ENCODE peak calls at places on chromosomes 16 and 17, in six cellular contexts. One of them, this sample, is unnamed.

GRCh38 chr17:73048170-73048569 is 44.3 kb downstream of the SLC39A11 start:
- DNase-seq in dorsolateral prefrontal cortex: no peak
- DNase-seq in cardiac fibroblast: no peak
- DNase-seq in CD4-positive, CD25-positive, alpha-beta regulatory T cell: no peak
- DNase-seq in NCI-H1092 treated with DMSO at 0.1 percent for 48 hours: no peak
- DNase-seq in CMK: no peak
- DNase-seq in this sample: no peak

GRCh38 chr17:3693099-3693498 is 2.9 kb downstream of the P2RX5 start:
- DNase-seq in cardiac fibroblast: no peak
- DNase-seq in CMK: no peak
- DNase-seq in NCI-H1092 treated with DMSO at 0.1 percent for 48 hours: no peak
- DNase-seq in dorsolateral prefrontal cortex: no peak
- DNase-seq in CD4-positive, CD25-positive, alpha-beta regulatory T cell: no peak
- DNase-seq in this sample: peak

GRCh38 chr16:69176033-69176780 is 10.8 kb upstream of the SNTB2 start:
- DNase-seq in CMK: no peak
- DNase-seq in cardiac fibroblast: peak
- DNase-seq in dorsolateral prefrontal cortex: no peak
- DNase-seq in CD4-positive, CD25-positive, alpha-beta regulatory T cell: no peak
- DNase-seq in NCI-H1092 treated with DMSO at 0.1 percent for 48 hours: no peak
- DNase-seq in this sample: no peak

GRCh38 chr17:65079489-65079900 is 23.0 kb upstream of the GNA13 start:
- DNase-seq in dorsolateral prefrontal cortex: no peak
- DNase-seq in NCI-H1092 treated with DMSO at 0.1 percent for 48 hours: no peak
- DNase-seq in cardiac fibroblast: peak
- DNase-seq in CD4-positive, CD25-positive, alpha-beta regulatory T cell: no peak
- DNase-seq in CMK: no peak
- DNase-seq in this sample: no peak

GRCh38 chr16:17965131-17965530 is 371.4 kb downstream of the NPIPA8 start:
- DNase-seq in NCI-H1092 treated with DMSO at 0.1 percent for 48 hours: no peak
- DNase-seq in cardiac fibroblast: no peak
- DNase-seq in dorsolateral prefrontal cortex: no peak
- DNase-seq in CMK: no peak
- DNase-seq in CD4-positive, CD25-positive, alpha-beta regulatory T cell: no peak
- DNase-seq in this sample: no peak

GRCh38 chr17:28112199-28112995 is 69.9 kb downstream of the NLK start:
- DNase-seq in CD4-positive, CD25-positive, alpha-beta regulatory T cell: no peak
- DNase-seq in dorsolateral prefrontal cortex: no peak
- DNase-seq in cardiac fibroblast: peak
- DNase-seq in CMK: no peak
- DNase-seq in NCI-H1092 treated with DMSO at 0.1 percent for 48 hours: no peak
- DNase-seq in this sample: no peak

GRCh38 chr17:7774037-7774659 is 56.6 kb downstream of the DNAH2 start:
- DNase-seq in NCI-H1092 treated with DMSO at 0.1 percent for 48 hours: no peak
- DNase-seq in CMK: no peak
- DNase-seq in dorsolateral prefrontal cortex: no peak
- DNase-seq in cardiac fibroblast: peak
- DNase-seq in CD4-positive, CD25-positive, alpha-beta regulatory T cell: no peak
- DNase-seq in this sample: no peak

GRCh38 chr17:35286120-35286781 is 43.4 kb downstream of the SLFN5 start:
- DNase-seq in NCI-H1092 treated with DMSO at 0.1 percent for 48 hours: no peak
- DNase-seq in CMK: no peak
- DNase-seq in cardiac fibroblast: peak
- DNase-seq in CD4-positive, CD25-positive, alpha-beta regulatory T cell: peak
- DNase-seq in dorsolateral prefrontal cortex: no peak
- DNase-seq in this sample: no peak

GRCh38 chr17:82101767-82102679 is 4.0 kb upstream of the FASN start:
- DNase-seq in cardiac fibroblast: no peak
- DNase-seq in NCI-H1092 treated with DMSO at 0.1 percent for 48 hours: no peak
- DNase-seq in CD4-positive, CD25-positive, alpha-beta regulatory T cell: no peak
- DNase-seq in CMK: no peak
- DNase-seq in dorsolateral prefrontal cortex: no peak
- DNase-seq in this sample: no peak

GRCh38 chr16:82368041-82368440 is 198.0 kb upstream of the MPHOSPH6 start:
- DNase-seq in dorsolateral prefrontal cortex: peak
- DNase-seq in cardiac fibroblast: peak
- DNase-seq in CMK: no peak
- DNase-seq in CD4-positive, CD25-positive, alpha-beta regulatory T cell: no peak
- DNase-seq in NCI-H1092 treated with DMSO at 0.1 percent for 48 hours: peak
- DNase-seq in this sample: no peak

GRCh38 chr16:8936421-8936820 is 27.3 kb downstream of the USP7 start:
- DNase-seq in cardiac fibroblast: peak
- DNase-seq in CMK: no peak
- DNase-seq in NCI-H1092 treated with DMSO at 0.1 percent for 48 hours: no peak
- DNase-seq in dorsolateral prefrontal cortex: no peak
- DNase-seq in CD4-positive, CD25-positive, alpha-beta regulatory T cell: peak
- DNase-seq in this sample: peak

GRCh38 chr16:83954577-83955016 is 1.6 kb downstream of the OSGIN1 start:
- DNase-seq in cardiac fibroblast: peak
- DNase-seq in CMK: no peak
- DNase-seq in dorsolateral prefrontal cortex: no peak
- DNase-seq in NCI-H1092 treated with DMSO at 0.1 percent for 48 hours: no peak
- DNase-seq in CD4-positive, CD25-positive, alpha-beta regulatory T cell: no peak
- DNase-seq in this sample: no peak

GRCh38 chr16:30958164-30959083 is 870 bp downstream of the SETD1A start:
- DNase-seq in CMK: peak
- DNase-seq in cardiac fibroblast: peak
- DNase-seq in CD4-positive, CD25-positive, alpha-beta regulatory T cell: no peak
- DNase-seq in dorsolateral prefrontal cortex: no peak
- DNase-seq in NCI-H1092 treated with DMSO at 0.1 percent for 48 hours: peak
- DNase-seq in this sample: no peak

GRCh38 chr17:1999557-2000251 is 25.4 kb downstream of the RTN4RL1 start:
- DNase-seq in NCI-H1092 treated with DMSO at 0.1 percent for 48 hours: peak
- DNase-seq in dorsolateral prefrontal cortex: no peak
- DNase-seq in cardiac fibroblast: peak
- DNase-seq in CMK: no peak
- DNase-seq in CD4-positive, CD25-positive, alpha-beta regulatory T cell: no peak
- DNase-seq in this sample: no peak

GRCh38 chr17:44747566-44747965 is 11.2 kb upstream of the ADAM11 start:
- DNase-seq in dorsolateral prefrontal cortex: no peak
- DNase-seq in cardiac fibroblast: no peak
- DNase-seq in CD4-positive, CD25-positive, alpha-beta regulatory T cell: no peak
- DNase-seq in NCI-H1092 treated with DMSO at 0.1 percent for 48 hours: no peak
- DNase-seq in CMK: no peak
- DNase-seq in this sample: no peak

GRCh38 chr16:13036600-13036999 is 135.2 kb downstream of the SHISA9 start:
- DNase-seq in NCI-H1092 treated with DMSO at 0.1 percent for 48 hours: no peak
- DNase-seq in CMK: peak
- DNase-seq in cardiac fibroblast: peak
- DNase-seq in CD4-positive, CD25-positive, alpha-beta regulatory T cell: no peak
- DNase-seq in dorsolateral prefrontal cortex: no peak
- DNase-seq in this sample: no peak

GRCh38 chr16:86075488-86075785 is 176.5 kb downstream of the IRF8 start:
- DNase-seq in CMK: no peak
- DNase-seq in NCI-H1092 treated with DMSO at 0.1 percent for 48 hours: no peak
- DNase-seq in CD4-positive, CD25-positive, alpha-beta regulatory T cell: no peak
- DNase-seq in cardiac fibroblast: no peak
- DNase-seq in dorsolateral prefrontal cortex: no peak
- DNase-seq in this sample: no peak

GRCh38 chr16:11078812-11079459 is 134.6 kb downstream of the CLEC16A start:
- DNase-seq in CMK: no peak
- DNase-seq in dorsolateral prefrontal cortex: no peak
- DNase-seq in cardiac fibroblast: peak
- DNase-seq in CD4-positive, CD25-positive, alpha-beta regulatory T cell: no peak
- DNase-seq in NCI-H1092 treated with DMSO at 0.1 percent for 48 hours: no peak
- DNase-seq in this sample: no peak

This sample was measured in naive B cell.